ENCODE peak calls at places on chromosomes 11 and 22, in six cellular contexts. N, U, O, T, A and R are unnamed samples.
A peak's percentile ranks its signal among the peaks of the same experiment; 100 is the strongest.

GRCh38 chr11:29448246-29448877 is 568.5 kb downstream of the KCNA4 start:
- DNase-seq in N (peak; percentile 25), U (no peak), O (peak; percentile 54), T (peak; percentile 8), A (peak; percentile 77), R (no peak)

GRCh38 chr11:93287434-93287833 is 43.1 kb upstream of the DEUP1 start:
- DNase-seq in N (no peak), U (no peak), O (no peak), T (no peak), A (no peak), R (no peak)

GRCh38 chr11:10328314-10329090 is 23.6 kb downstream of the ADM start:
- DNase-seq in N (peak; percentile 46), U (no peak), O (peak; percentile 94), T (no peak), A (peak; percentile 76), R (no peak)

GRCh38 chr11:18011633-18012313 is 1.1 kb downstream of the SERGEF start:
- DNase-seq in N (no peak), U (no peak), O (no peak), T (no peak), A (no peak), R (peak; percentile 76)

GRCh38 chr22:45552580-45553332 is 50.1 kb downstream of the FBLN1 start:
- DNase-seq in N (peak; percentile 96), U (peak; percentile 82), O (no peak), T (no peak), A (peak; percentile 78), R (no peak)

GRCh38 chr11:36015806-36016205 is 71.9 kb downstream of the LDLRAD3 start:
- DNase-seq in N (no peak), U (peak; percentile 74), O (no peak), T (no peak), A (no peak), R (no peak)

GRCh38 chr11:65496304-65497140 is 2.3 kb upstream of the MALAT1 start:
- DNase-seq in N (peak; percentile 48), U (peak; percentile 76), O (peak; percentile 56), T (no peak), A (no peak), R (no peak)

GRCh38 chr11:72768581-72768980 is 16.4 kb upstream of the ARAP1 start:
- DNase-seq in N (no peak), U (no peak), O (no peak), T (no peak), A (no peak), R (no peak)

GRCh38 chr11:111911563-111912401 is at the start of gene CRYAB:
- DNase-seq in N (peak; percentile 82), U (peak; percentile 96), O (no peak), T (peak; percentile 33), A (peak; percentile 94), R (no peak)

GRCh38 chr22:38114484-38115398 is 4.3 kb upstream of the BAIAP2L2 start:
- DNase-seq in N (peak; percentile 78), U (peak; percentile 91), O (peak; percentile 77), T (peak; percentile 76), A (peak; percentile 95), R (peak; percentile 95)

GRCh38 chr11:128482512-128483191 is 104.7 kb downstream of the ETS1 start:
- DNase-seq in N (peak; percentile 46), U (peak; percentile 77), O (no peak), T (no peak), A (no peak), R (no peak)

GRCh38 chr11:65552413-65552951 is 5.7 kb downstream of the LTBP3 start:
- DNase-seq in N (no peak), U (no peak), O (no peak), T (no peak), A (no peak), R (no peak)

GRCh38 chr22:17369553-17370035 is 334 bp downstream of the CECR2 start:
- DNase-seq in N (no peak), U (no peak), O (no peak), T (no peak), A (no peak), R (peak; percentile 82)

GRCh38 chr11:27646051-27646818 is 54.0 kb downstream of the BDNF start:
- DNase-seq in N (peak; percentile 49), U (no peak), O (no peak), T (no peak), A (peak; percentile 55), R (no peak)

GRCh38 chr11:45304111-45304991 is 18.2 kb upstream of the SYT13 start:
- DNase-seq in N (no peak), U (no peak), O (no peak), T (no peak), A (no peak), R (no peak)
- H3K4me3 ChIP-seq in N (no peak overlapping the region), U (no peak overlapping the region), O (no peak overlapping the region), T (no peak overlapping the region), A (no peak overlapping the region), R (no peak overlapping the region)

GRCh38 chr11:95501761-95502266 is 270.8 kb upstream of the SESN3 start:
- DNase-seq in N (no peak), U (no peak), O (no peak), T (no peak), A (no peak), R (no peak)
- H3K27ac ChIP-seq in N (no peak overlapping the region), U (no peak overlapping the region), O (no peak overlapping the region), T (no peak overlapping the region), A (no peak overlapping the region), R (no peak overlapping the region)

DNA sequence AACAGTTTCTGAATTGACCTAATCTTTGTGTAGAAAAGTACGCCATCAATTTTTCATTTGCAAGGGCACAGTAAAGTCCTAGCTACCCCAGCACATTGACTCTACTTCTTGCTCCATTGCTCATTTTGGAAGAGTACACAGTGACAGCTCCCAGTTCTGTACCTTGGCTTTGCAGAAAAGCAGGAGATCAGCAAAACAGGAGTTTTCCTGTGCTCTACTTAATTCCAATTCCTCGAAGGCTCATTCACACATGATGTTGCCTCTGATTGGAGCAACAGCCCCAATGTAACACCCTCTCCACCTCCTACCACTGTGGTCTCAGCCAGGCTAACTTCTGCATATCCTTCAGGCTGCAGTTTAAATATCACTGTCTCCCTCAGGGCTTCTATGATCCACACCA is 118.7 kb downstream of the PAX6 start:
- DNase-seq in N (no peak), U (no peak), O (no peak), T (no peak), A (no peak), R (no peak)
- TF ChIP-seq POLR2A in N (no peak), U (no peak), O (no peak), T (no peak), A (no peak), R (no peak)

GRCh38 chr11:110431212-110432073 is 1.7 kb downstream of the FDX1 start:
- DNase-seq in N (peak; percentile 31), U (no peak), O (no peak), T (no peak), A (no peak), R (no peak)

GRCh38 chr11:110430267-110431211 is 791 bp downstream of the FDX1 start:
- DNase-seq in N (peak; percentile 56), U (peak; percentile 67), O (peak; percentile 60), T (no peak), A (no peak), R (no peak)

GRCh38 chr11:110428040-110428439 is 1.7 kb upstream of the FDX1 start:
- DNase-seq in N (no peak), U (no peak), O (no peak), T (no peak), A (no peak), R (no peak)

GRCh38 chr11:110429614-110430266 is at the start of gene FDX1:
- DNase-seq in N (peak; percentile 74), U (peak; percentile 87), O (peak; percentile 84), T (peak; percentile 95), A (peak; percentile 93), R (peak; percentile 97)

DNA sequence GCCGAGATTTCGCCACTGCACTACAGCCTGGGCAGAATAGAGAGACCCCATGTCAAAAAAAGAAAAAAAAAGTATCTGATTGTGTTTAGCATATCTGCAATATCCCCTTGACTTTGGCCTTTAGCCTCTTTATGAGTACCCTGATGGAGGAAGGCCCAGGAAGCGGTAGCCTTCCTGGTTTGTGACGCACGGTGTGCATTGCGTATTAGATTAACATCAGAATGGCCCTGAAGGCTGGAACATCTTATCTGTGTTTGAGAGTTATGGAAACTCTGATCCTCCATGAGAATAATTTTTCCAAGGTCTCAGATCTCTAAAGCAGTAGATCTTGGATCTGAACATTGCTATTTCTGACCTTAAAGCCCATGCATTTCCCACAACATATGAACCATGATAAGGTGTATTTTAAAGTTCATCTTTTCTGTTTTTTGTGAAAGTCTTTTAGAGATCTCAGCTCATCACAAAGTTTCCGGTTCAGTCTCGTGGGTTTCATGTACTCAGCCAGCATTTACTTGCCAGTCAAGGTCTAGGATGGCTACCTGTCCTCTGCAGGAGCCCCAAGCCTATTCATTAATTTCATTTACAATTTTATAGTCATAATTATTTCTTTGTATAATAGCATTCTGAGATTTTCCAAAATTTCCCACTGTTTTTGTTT is 663 bp upstream of the FDX1 start:
- DNase-seq in N (no peak), U (no peak), O (peak; percentile 9), T (no peak), A (peak; percentile 92), R (no peak)
- H3K4me3 ChIP-seq in N (peak overlapping the region; percentile 86), U (peak overlapping the region; percentile 70), O (peak overlapping the region; percentile 75), T (peak overlapping the region; percentile 70), A (peak overlapping the region; percentile 47), R (peak overlapping the region; percentile 76)

DNA sequence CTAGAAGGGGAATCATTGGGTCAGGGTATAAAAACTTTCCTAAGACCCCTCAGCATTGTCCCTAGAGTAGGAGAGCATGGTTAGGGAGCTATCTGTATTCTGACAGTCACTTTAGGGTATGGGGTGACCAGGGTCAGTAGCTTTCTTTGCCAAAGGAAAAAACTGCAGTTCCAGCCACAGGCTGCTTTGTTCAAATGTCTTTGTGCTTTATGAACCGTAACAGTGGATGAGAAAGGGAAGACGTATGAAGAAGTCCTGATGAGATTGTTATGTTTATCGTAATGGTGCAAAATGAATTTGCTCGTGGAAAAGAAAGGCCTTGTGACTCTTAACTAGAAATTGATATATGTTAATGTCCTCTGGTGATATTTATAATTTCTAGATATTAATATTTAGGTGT is 30.0 kb downstream of the CYB5R2 start:
- DNase-seq in N (no peak), U (no peak), O (no peak), T (no peak), A (no peak), R (no peak)
- H3K27ac ChIP-seq in N (no peak overlapping the region), U (no peak overlapping the region), O (no peak overlapping the region), T (no peak overlapping the region), A (no peak overlapping the region), R (no peak overlapping the region)